ENCODE peak calls at places on chromosomes 5 and 9, in eight cellular contexts. One of them, this sample, is unnamed.

GRCh38 chr9:127176631-127177030 is 54.2 kb upstream of the ANGPTL2 start:
- DNase-seq in stimulated activated naive CD8-positive, alpha-beta T cell treated with anti-CD3 and anti-CD28 coated beads, Interleukin-15, Interleukin-2, amounts not matched to agents 100 U/mL and 50 U/mL, for 24 hours: no peak
- DNase-seq in fibroblast of pulmonary artery: no peak
- DNase-seq in WERI-Rb-1: no peak
- DNase-seq in Calu3: no peak
- DNase-seq in AG08396: no peak
- DNase-seq in Kasumi-1: no peak
- DNase-seq in stimulated activated CD4-positive, alpha-beta T cell treated with anti-CD3 and anti-CD28 coated beads, Interleukin-1b, Interleukin-23, amount 100 ng/mL, for 1 hour: no peak
- DNase-seq in this sample: no peak

GRCh38 chr5:127335381-127335780 is 44.8 kb downstream of the MEGF10 start:
- DNase-seq in stimulated activated naive CD8-positive, alpha-beta T cell treated with anti-CD3 and anti-CD28 coated beads, Interleukin-15, Interleukin-2, amounts not matched to agents 100 U/mL and 50 U/mL, for 24 hours: no peak
- DNase-seq in fibroblast of pulmonary artery: no peak
- DNase-seq in WERI-Rb-1: no peak
- DNase-seq in Calu3: no peak
- DNase-seq in AG08396: no peak
- DNase-seq in Kasumi-1: no peak
- DNase-seq in stimulated activated CD4-positive, alpha-beta T cell treated with anti-CD3 and anti-CD28 coated beads, Interleukin-1b, Interleukin-23, amount 100 ng/mL, for 1 hour: no peak
- DNase-seq in this sample: peak

GRCh38 chr5:57659889-57660288 is 177.3 kb upstream of the ACTBL2 start:
- DNase-seq in stimulated activated naive CD8-positive, alpha-beta T cell treated with anti-CD3 and anti-CD28 coated beads, Interleukin-15, Interleukin-2, amounts not matched to agents 100 U/mL and 50 U/mL, for 24 hours: no peak
- DNase-seq in fibroblast of pulmonary artery: no peak
- DNase-seq in WERI-Rb-1: no peak
- DNase-seq in Calu3: no peak
- DNase-seq in AG08396: no peak
- DNase-seq in Kasumi-1: no peak
- DNase-seq in stimulated activated CD4-positive, alpha-beta T cell treated with anti-CD3 and anti-CD28 coated beads, Interleukin-1b, Interleukin-23, amount 100 ng/mL, for 1 hour: no peak
- DNase-seq in this sample: no peak

GRCh38 chr9:137960496-137960895 is 82.9 kb downstream of the CACNA1B start:
- DNase-seq in stimulated activated naive CD8-positive, alpha-beta T cell treated with anti-CD3 and anti-CD28 coated beads, Interleukin-15, Interleukin-2, amounts not matched to agents 100 U/mL and 50 U/mL, for 24 hours: no peak
- DNase-seq in fibroblast of pulmonary artery: no peak
- DNase-seq in WERI-Rb-1: no peak
- DNase-seq in Calu3: no peak
- DNase-seq in AG08396: no peak
- DNase-seq in Kasumi-1: no peak
- DNase-seq in stimulated activated CD4-positive, alpha-beta T cell treated with anti-CD3 and anti-CD28 coated beads, Interleukin-1b, Interleukin-23, amount 100 ng/mL, for 1 hour: no peak
- DNase-seq in this sample: no peak

GRCh38 chr9:137444106-137444790 is 3.1 kb upstream of the ENTPD8 start:
- DNase-seq in stimulated activated naive CD8-positive, alpha-beta T cell treated with anti-CD3 and anti-CD28 coated beads, Interleukin-15, Interleukin-2, amounts not matched to agents 100 U/mL and 50 U/mL, for 24 hours: no peak
- DNase-seq in fibroblast of pulmonary artery: no peak
- DNase-seq in WERI-Rb-1: no peak
- DNase-seq in Calu3: no peak
- DNase-seq in AG08396: no peak
- DNase-seq in Kasumi-1: no peak
- DNase-seq in stimulated activated CD4-positive, alpha-beta T cell treated with anti-CD3 and anti-CD28 coated beads, Interleukin-1b, Interleukin-23, amount 100 ng/mL, for 1 hour: no peak
- DNase-seq in this sample: no peak

GRCh38 chr9:83379045-83379444 is 159.2 kb downstream of the FRMD3 start:
- DNase-seq in stimulated activated naive CD8-positive, alpha-beta T cell treated with anti-CD3 and anti-CD28 coated beads, Interleukin-15, Interleukin-2, amounts not matched to agents 100 U/mL and 50 U/mL, for 24 hours: no peak
- DNase-seq in fibroblast of pulmonary artery: no peak
- DNase-seq in WERI-Rb-1: no peak
- DNase-seq in Calu3: no peak
- DNase-seq in AG08396: no peak
- DNase-seq in Kasumi-1: no peak
- DNase-seq in stimulated activated CD4-positive, alpha-beta T cell treated with anti-CD3 and anti-CD28 coated beads, Interleukin-1b, Interleukin-23, amount 100 ng/mL, for 1 hour: no peak
- DNase-seq in this sample: no peak

GRCh38 chr9:133342083-133342406 is 5.9 kb downstream of the MED22 start:
- DNase-seq in stimulated activated naive CD8-positive, alpha-beta T cell treated with anti-CD3 and anti-CD28 coated beads, Interleukin-15, Interleukin-2, amounts not matched to agents 100 U/mL and 50 U/mL, for 24 hours: no peak
- DNase-seq in fibroblast of pulmonary artery: no peak
- DNase-seq in WERI-Rb-1: peak
- DNase-seq in Calu3: no peak
- DNase-seq in AG08396: no peak
- DNase-seq in Kasumi-1: no peak
- DNase-seq in stimulated activated CD4-positive, alpha-beta T cell treated with anti-CD3 and anti-CD28 coated beads, Interleukin-1b, Interleukin-23, amount 100 ng/mL, for 1 hour: no peak
- DNase-seq in this sample: no peak

GRCh38 chr9:105978336-105978735 is 284.0 kb downstream of the TMEM38B start:
- DNase-seq in stimulated activated naive CD8-positive, alpha-beta T cell treated with anti-CD3 and anti-CD28 coated beads, Interleukin-15, Interleukin-2, amounts not matched to agents 100 U/mL and 50 U/mL, for 24 hours: no peak
- DNase-seq in fibroblast of pulmonary artery: no peak
- DNase-seq in WERI-Rb-1: no peak
- DNase-seq in Calu3: no peak
- DNase-seq in AG08396: no peak
- DNase-seq in Kasumi-1: no peak
- DNase-seq in stimulated activated CD4-positive, alpha-beta T cell treated with anti-CD3 and anti-CD28 coated beads, Interleukin-1b, Interleukin-23, amount 100 ng/mL, for 1 hour: no peak
- DNase-seq in this sample: no peak

GRCh38 chr9:136751814-136752213 is 3.5 kb upstream of the LCN6 start:
- DNase-seq in stimulated activated naive CD8-positive, alpha-beta T cell treated with anti-CD3 and anti-CD28 coated beads, Interleukin-15, Interleukin-2, amounts not matched to agents 100 U/mL and 50 U/mL, for 24 hours: no peak
- DNase-seq in fibroblast of pulmonary artery: no peak
- DNase-seq in WERI-Rb-1: no peak
- DNase-seq in Calu3: no peak
- DNase-seq in AG08396: no peak
- DNase-seq in Kasumi-1: no peak
- DNase-seq in stimulated activated CD4-positive, alpha-beta T cell treated with anti-CD3 and anti-CD28 coated beads, Interleukin-1b, Interleukin-23, amount 100 ng/mL, for 1 hour: no peak
- DNase-seq in this sample: no peak

GRCh38 chr9:12133416-12133815 is 559.8 kb upstream of the TYRP1 start:
- DNase-seq in stimulated activated naive CD8-positive, alpha-beta T cell treated with anti-CD3 and anti-CD28 coated beads, Interleukin-15, Interleukin-2, amounts not matched to agents 100 U/mL and 50 U/mL, for 24 hours: no peak
- DNase-seq in fibroblast of pulmonary artery: peak
- DNase-seq in WERI-Rb-1: no peak
- DNase-seq in Calu3: no peak
- DNase-seq in AG08396: no peak
- DNase-seq in Kasumi-1: no peak
- DNase-seq in stimulated activated CD4-positive, alpha-beta T cell treated with anti-CD3 and anti-CD28 coated beads, Interleukin-1b, Interleukin-23, amount 100 ng/mL, for 1 hour: no peak
- DNase-seq in this sample: no peak

GRCh38 chr5:138241688-138242547 is 28.8 kb upstream of the CDC23 start:
- DNase-seq in stimulated activated naive CD8-positive, alpha-beta T cell treated with anti-CD3 and anti-CD28 coated beads, Interleukin-15, Interleukin-2, amounts not matched to agents 100 U/mL and 50 U/mL, for 24 hours: no peak
- DNase-seq in fibroblast of pulmonary artery: peak
- DNase-seq in WERI-Rb-1: peak
- DNase-seq in Calu3: peak
- DNase-seq in AG08396: peak
- DNase-seq in Kasumi-1: peak
- DNase-seq in stimulated activated CD4-positive, alpha-beta T cell treated with anti-CD3 and anti-CD28 coated beads, Interleukin-1b, Interleukin-23, amount 100 ng/mL, for 1 hour: no peak
- DNase-seq in this sample: no peak

GRCh38 chr5:17305964-17306725 is 88.7 kb downstream of the BASP1 start:
- DNase-seq in stimulated activated naive CD8-positive, alpha-beta T cell treated with anti-CD3 and anti-CD28 coated beads, Interleukin-15, Interleukin-2, amounts not matched to agents 100 U/mL and 50 U/mL, for 24 hours: no peak
- DNase-seq in fibroblast of pulmonary artery: peak
- DNase-seq in WERI-Rb-1: no peak
- DNase-seq in Calu3: peak
- DNase-seq in AG08396: no peak
- DNase-seq in Kasumi-1: no peak
- DNase-seq in stimulated activated CD4-positive, alpha-beta T cell treated with anti-CD3 and anti-CD28 coated beads, Interleukin-1b, Interleukin-23, amount 100 ng/mL, for 1 hour: no peak
- DNase-seq in this sample: no peak

GRCh38 chr5:44885903-44886302 is 77.2 kb downstream of the MRPS30 start:
- DNase-seq in stimulated activated naive CD8-positive, alpha-beta T cell treated with anti-CD3 and anti-CD28 coated beads, Interleukin-15, Interleukin-2, amounts not matched to agents 100 U/mL and 50 U/mL, for 24 hours: no peak
- DNase-seq in fibroblast of pulmonary artery: no peak
- DNase-seq in WERI-Rb-1: no peak
- DNase-seq in Calu3: no peak
- DNase-seq in AG08396: peak
- DNase-seq in Kasumi-1: no peak
- DNase-seq in stimulated activated CD4-positive, alpha-beta T cell treated with anti-CD3 and anti-CD28 coated beads, Interleukin-1b, Interleukin-23, amount 100 ng/mL, for 1 hour: no peak
- DNase-seq in this sample: no peak

GRCh38 chr9:88322906-88323566 is 65.2 kb upstream of the SPIN1 start:
- DNase-seq in stimulated activated naive CD8-positive, alpha-beta T cell treated with anti-CD3 and anti-CD28 coated beads, Interleukin-15, Interleukin-2, amounts not matched to agents 100 U/mL and 50 U/mL, for 24 hours: peak
- DNase-seq in fibroblast of pulmonary artery: peak
- DNase-seq in WERI-Rb-1: no peak
- DNase-seq in Calu3: no peak
- DNase-seq in AG08396: no peak
- DNase-seq in Kasumi-1: peak
- DNase-seq in stimulated activated CD4-positive, alpha-beta T cell treated with anti-CD3 and anti-CD28 coated beads, Interleukin-1b, Interleukin-23, amount 100 ng/mL, for 1 hour: no peak
- DNase-seq in this sample: no peak

GRCh38 chr9:99491408-99492259 is 269.6 kb downstream of the SEC61B start:
- DNase-seq in stimulated activated naive CD8-positive, alpha-beta T cell treated with anti-CD3 and anti-CD28 coated beads, Interleukin-15, Interleukin-2, amounts not matched to agents 100 U/mL and 50 U/mL, for 24 hours: no peak
- DNase-seq in fibroblast of pulmonary artery: no peak
- DNase-seq in WERI-Rb-1: no peak
- DNase-seq in Calu3: no peak
- DNase-seq in AG08396: peak
- DNase-seq in Kasumi-1: peak
- DNase-seq in stimulated activated CD4-positive, alpha-beta T cell treated with anti-CD3 and anti-CD28 coated beads, Interleukin-1b, Interleukin-23, amount 100 ng/mL, for 1 hour: no peak
- DNase-seq in this sample: no peak

GRCh38 chr9:28942941-28943340 is 1369.7 kb upstream of the C9orf72 start:
- DNase-seq in stimulated activated naive CD8-positive, alpha-beta T cell treated with anti-CD3 and anti-CD28 coated beads, Interleukin-15, Interleukin-2, amounts not matched to agents 100 U/mL and 50 U/mL, for 24 hours: no peak
- DNase-seq in fibroblast of pulmonary artery: no peak
- DNase-seq in WERI-Rb-1: no peak
- DNase-seq in Calu3: no peak
- DNase-seq in AG08396: no peak
- DNase-seq in Kasumi-1: no peak
- DNase-seq in stimulated activated CD4-positive, alpha-beta T cell treated with anti-CD3 and anti-CD28 coated beads, Interleukin-1b, Interleukin-23, amount 100 ng/mL, for 1 hour: no peak
- DNase-seq in this sample: no peak

GRCh38 chr5:42989198-42989597 is 50.9 kb downstream of the ANXA2R start:
- DNase-seq in stimulated activated naive CD8-positive, alpha-beta T cell treated with anti-CD3 and anti-CD28 coated beads, Interleukin-15, Interleukin-2, amounts not matched to agents 100 U/mL and 50 U/mL, for 24 hours: no peak
- DNase-seq in fibroblast of pulmonary artery: no peak
- DNase-seq in WERI-Rb-1: no peak
- DNase-seq in Calu3: no peak
- DNase-seq in AG08396: no peak
- DNase-seq in Kasumi-1: no peak
- DNase-seq in stimulated activated CD4-positive, alpha-beta T cell treated with anti-CD3 and anti-CD28 coated beads, Interleukin-1b, Interleukin-23, amount 100 ng/mL, for 1 hour: no peak
- DNase-seq in this sample: no peak

GRCh38 chr5:1177826-1178528 is 23.4 kb upstream of the SLC6A19 start:
- DNase-seq in stimulated activated naive CD8-positive, alpha-beta T cell treated with anti-CD3 and anti-CD28 coated beads, Interleukin-15, Interleukin-2, amounts not matched to agents 100 U/mL and 50 U/mL, for 24 hours: no peak
- DNase-seq in fibroblast of pulmonary artery: no peak
- DNase-seq in WERI-Rb-1: no peak
- DNase-seq in Calu3: no peak
- DNase-seq in AG08396: no peak
- DNase-seq in Kasumi-1: no peak
- DNase-seq in stimulated activated CD4-positive, alpha-beta T cell treated with anti-CD3 and anti-CD28 coated beads, Interleukin-1b, Interleukin-23, amount 100 ng/mL, for 1 hour: no peak
- DNase-seq in this sample: no peak

GRCh38 chr5:96977228-96977627 is 41.3 kb downstream of the LNPEP start:
- DNase-seq in stimulated activated naive CD8-positive, alpha-beta T cell treated with anti-CD3 and anti-CD28 coated beads, Interleukin-15, Interleukin-2, amounts not matched to agents 100 U/mL and 50 U/mL, for 24 hours: no peak
- DNase-seq in fibroblast of pulmonary artery: no peak
- DNase-seq in WERI-Rb-1: no peak
- DNase-seq in Calu3: no peak
- DNase-seq in AG08396: no peak
- DNase-seq in Kasumi-1: no peak
- DNase-seq in stimulated activated CD4-positive, alpha-beta T cell treated with anti-CD3 and anti-CD28 coated beads, Interleukin-1b, Interleukin-23, amount 100 ng/mL, for 1 hour: no peak
- DNase-seq in this sample: no peak

GRCh38 chr5:151470440-151470839 is 23.0 kb downstream of the SLC36A1 start:
- DNase-seq in stimulated activated naive CD8-positive, alpha-beta T cell treated with anti-CD3 and anti-CD28 coated beads, Interleukin-15, Interleukin-2, amounts not matched to agents 100 U/mL and 50 U/mL, for 24 hours: no peak
- DNase-seq in fibroblast of pulmonary artery: no peak
- DNase-seq in WERI-Rb-1: no peak
- DNase-seq in Calu3: no peak
- DNase-seq in AG08396: no peak
- DNase-seq in Kasumi-1: no peak
- DNase-seq in stimulated activated CD4-positive, alpha-beta T cell treated with anti-CD3 and anti-CD28 coated beads, Interleukin-1b, Interleukin-23, amount 100 ng/mL, for 1 hour: no peak
- DNase-seq in this sample: no peak

GRCh38 chr5:78504726-78505431 is 143.7 kb downstream of the LHFPL2 start:
- DNase-seq in stimulated activated naive CD8-positive, alpha-beta T cell treated with anti-CD3 and anti-CD28 coated beads, Interleukin-15, Interleukin-2, amounts not matched to agents 100 U/mL and 50 U/mL, for 24 hours: no peak
- DNase-seq in fibroblast of pulmonary artery: peak
- DNase-seq in WERI-Rb-1: no peak
- DNase-seq in Calu3: peak
- DNase-seq in AG08396: peak
- DNase-seq in Kasumi-1: no peak
- DNase-seq in stimulated activated CD4-positive, alpha-beta T cell treated with anti-CD3 and anti-CD28 coated beads, Interleukin-1b, Interleukin-23, amount 100 ng/mL, for 1 hour: no peak
- DNase-seq in this sample: no peak

GRCh38 chr5:79517601-79518000 is 3.7 kb upstream of the HOMER1 start:
- DNase-seq in stimulated activated naive CD8-positive, alpha-beta T cell treated with anti-CD3 and anti-CD28 coated beads, Interleukin-15, Interleukin-2, amounts not matched to agents 100 U/mL and 50 U/mL, for 24 hours: no peak
- DNase-seq in fibroblast of pulmonary artery: no peak
- DNase-seq in WERI-Rb-1: no peak
- DNase-seq in Calu3: no peak
- DNase-seq in AG08396: no peak
- DNase-seq in Kasumi-1: no peak
- DNase-seq in stimulated activated CD4-positive, alpha-beta T cell treated with anti-CD3 and anti-CD28 coated beads, Interleukin-1b, Interleukin-23, amount 100 ng/mL, for 1 hour: no peak
- DNase-seq in this sample: no peak

GRCh38 chr5:149675467-149676201 is 54.5 kb upstream of the PPARGC1B start:
- DNase-seq in stimulated activated naive CD8-positive, alpha-beta T cell treated with anti-CD3 and anti-CD28 coated beads, Interleukin-15, Interleukin-2, amounts not matched to agents 100 U/mL and 50 U/mL, for 24 hours: no peak
- DNase-seq in fibroblast of pulmonary artery: peak
- DNase-seq in WERI-Rb-1: no peak
- DNase-seq in Calu3: peak
- DNase-seq in AG08396: no peak
- DNase-seq in Kasumi-1: no peak
- DNase-seq in stimulated activated CD4-positive, alpha-beta T cell treated with anti-CD3 and anti-CD28 coated beads, Interleukin-1b, Interleukin-23, amount 100 ng/mL, for 1 hour: no peak
- DNase-seq in this sample: no peak

GRCh38 chr5:131423056-131423455 is 159.2 kb downstream of the CDC42SE2 start:
- DNase-seq in stimulated activated naive CD8-positive, alpha-beta T cell treated with anti-CD3 and anti-CD28 coated beads, Interleukin-15, Interleukin-2, amounts not matched to agents 100 U/mL and 50 U/mL, for 24 hours: no peak
- DNase-seq in fibroblast of pulmonary artery: peak
- DNase-seq in WERI-Rb-1: no peak
- DNase-seq in Calu3: no peak
- DNase-seq in AG08396: peak
- DNase-seq in Kasumi-1: peak
- DNase-seq in stimulated activated CD4-positive, alpha-beta T cell treated with anti-CD3 and anti-CD28 coated beads, Interleukin-1b, Interleukin-23, amount 100 ng/mL, for 1 hour: no peak
- DNase-seq in this sample: no peak

GRCh38 chr9:82810902-82811301 is 252.0 kb downstream of the RASEF start:
- DNase-seq in stimulated activated naive CD8-positive, alpha-beta T cell treated with anti-CD3 and anti-CD28 coated beads, Interleukin-15, Interleukin-2, amounts not matched to agents 100 U/mL and 50 U/mL, for 24 hours: no peak
- DNase-seq in fibroblast of pulmonary artery: peak
- DNase-seq in WERI-Rb-1: no peak
- DNase-seq in Calu3: peak
- DNase-seq in AG08396: no peak
- DNase-seq in Kasumi-1: no peak
- DNase-seq in stimulated activated CD4-positive, alpha-beta T cell treated with anti-CD3 and anti-CD28 coated beads, Interleukin-1b, Interleukin-23, amount 100 ng/mL, for 1 hour: no peak
- DNase-seq in this sample: no peak

GRCh38 chr5:10199700-10200099 is 50.0 kb downstream of the ATPSCKMT start:
- DNase-seq in stimulated activated naive CD8-positive, alpha-beta T cell treated with anti-CD3 and anti-CD28 coated beads, Interleukin-15, Interleukin-2, amounts not matched to agents 100 U/mL and 50 U/mL, for 24 hours: no peak
- DNase-seq in fibroblast of pulmonary artery: no peak
- DNase-seq in WERI-Rb-1: no peak
- DNase-seq in Calu3: no peak
- DNase-seq in AG08396: no peak
- DNase-seq in Kasumi-1: no peak
- DNase-seq in stimulated activated CD4-positive, alpha-beta T cell treated with anti-CD3 and anti-CD28 coated beads, Interleukin-1b, Interleukin-23, amount 100 ng/mL, for 1 hour: no peak
- DNase-seq in this sample: no peak

GRCh38 chr5:71955718-71956117 is 151.6 kb upstream of the MAP1B start:
- DNase-seq in stimulated activated naive CD8-positive, alpha-beta T cell treated with anti-CD3 and anti-CD28 coated beads, Interleukin-15, Interleukin-2, amounts not matched to agents 100 U/mL and 50 U/mL, for 24 hours: no peak
- DNase-seq in fibroblast of pulmonary artery: peak
- DNase-seq in WERI-Rb-1: no peak
- DNase-seq in Calu3: peak
- DNase-seq in AG08396: no peak
- DNase-seq in Kasumi-1: no peak
- DNase-seq in stimulated activated CD4-positive, alpha-beta T cell treated with anti-CD3 and anti-CD28 coated beads, Interleukin-1b, Interleukin-23, amount 100 ng/mL, for 1 hour: no peak
- DNase-seq in this sample: no peak

GRCh38 chr5:150544606-150545219 is 36.8 kb downstream of the NDST1 start:
- DNase-seq in stimulated activated naive CD8-positive, alpha-beta T cell treated with anti-CD3 and anti-CD28 coated beads, Interleukin-15, Interleukin-2, amounts not matched to agents 100 U/mL and 50 U/mL, for 24 hours: peak
- DNase-seq in fibroblast of pulmonary artery: peak
- DNase-seq in WERI-Rb-1: peak
- DNase-seq in Calu3: peak
- DNase-seq in AG08396: peak
- DNase-seq in Kasumi-1: peak
- DNase-seq in stimulated activated CD4-positive, alpha-beta T cell treated with anti-CD3 and anti-CD28 coated beads, Interleukin-1b, Interleukin-23, amount 100 ng/mL, for 1 hour: peak
- DNase-seq in this sample: peak

GRCh38 chr5:148702019-148702596 is 47.8 kb upstream of the HTR4 start:
- DNase-seq in stimulated activated naive CD8-positive, alpha-beta T cell treated with anti-CD3 and anti-CD28 coated beads, Interleukin-15, Interleukin-2, amounts not matched to agents 100 U/mL and 50 U/mL, for 24 hours: no peak
- DNase-seq in fibroblast of pulmonary artery: no peak
- DNase-seq in WERI-Rb-1: no peak
- DNase-seq in Calu3: no peak
- DNase-seq in AG08396: no peak
- DNase-seq in Kasumi-1: no peak
- DNase-seq in stimulated activated CD4-positive, alpha-beta T cell treated with anti-CD3 and anti-CD28 coated beads, Interleukin-1b, Interleukin-23, amount 100 ng/mL, for 1 hour: no peak
- DNase-seq in this sample: no peak

GRCh38 chr5:40333459-40334241 is 346.1 kb upstream of the PTGER4 start:
- DNase-seq in stimulated activated naive CD8-positive, alpha-beta T cell treated with anti-CD3 and anti-CD28 coated beads, Interleukin-15, Interleukin-2, amounts not matched to agents 100 U/mL and 50 U/mL, for 24 hours: no peak
- DNase-seq in fibroblast of pulmonary artery: peak
- DNase-seq in WERI-Rb-1: no peak
- DNase-seq in Calu3: no peak
- DNase-seq in AG08396: peak
- DNase-seq in Kasumi-1: no peak
- DNase-seq in stimulated activated CD4-positive, alpha-beta T cell treated with anti-CD3 and anti-CD28 coated beads, Interleukin-1b, Interleukin-23, amount 100 ng/mL, for 1 hour: no peak
- DNase-seq in this sample: no peak

GRCh38 chr5:151708126-151708525 is 21.4 kb upstream of the SPARC start:
- DNase-seq in stimulated activated naive CD8-positive, alpha-beta T cell treated with anti-CD3 and anti-CD28 coated beads, Interleukin-15, Interleukin-2, amounts not matched to agents 100 U/mL and 50 U/mL, for 24 hours: no peak
- DNase-seq in fibroblast of pulmonary artery: no peak
- DNase-seq in WERI-Rb-1: no peak
- DNase-seq in Calu3: no peak
- DNase-seq in AG08396: no peak
- DNase-seq in Kasumi-1: no peak
- DNase-seq in stimulated activated CD4-positive, alpha-beta T cell treated with anti-CD3 and anti-CD28 coated beads, Interleukin-1b, Interleukin-23, amount 100 ng/mL, for 1 hour: no peak
- DNase-seq in this sample: no peak

GRCh38 chr9:6632516-6633328 is 12.8 kb downstream of the GLDC start:
- DNase-seq in stimulated activated naive CD8-positive, alpha-beta T cell treated with anti-CD3 and anti-CD28 coated beads, Interleukin-15, Interleukin-2, amounts not matched to agents 100 U/mL and 50 U/mL, for 24 hours: no peak
- DNase-seq in fibroblast of pulmonary artery: no peak
- DNase-seq in WERI-Rb-1: peak
- DNase-seq in Calu3: peak
- DNase-seq in AG08396: no peak
- DNase-seq in Kasumi-1: no peak
- DNase-seq in stimulated activated CD4-positive, alpha-beta T cell treated with anti-CD3 and anti-CD28 coated beads, Interleukin-1b, Interleukin-23, amount 100 ng/mL, for 1 hour: no peak
- DNase-seq in this sample: no peak

GRCh38 chr5:111699324-111699723 is 57.7 kb downstream of the NREP start:
- DNase-seq in stimulated activated naive CD8-positive, alpha-beta T cell treated with anti-CD3 and anti-CD28 coated beads, Interleukin-15, Interleukin-2, amounts not matched to agents 100 U/mL and 50 U/mL, for 24 hours: no peak
- DNase-seq in fibroblast of pulmonary artery: no peak
- DNase-seq in WERI-Rb-1: no peak
- DNase-seq in Calu3: no peak
- DNase-seq in AG08396: no peak
- DNase-seq in Kasumi-1: no peak
- DNase-seq in stimulated activated CD4-positive, alpha-beta T cell treated with anti-CD3 and anti-CD28 coated beads, Interleukin-1b, Interleukin-23, amount 100 ng/mL, for 1 hour: no peak
- DNase-seq in this sample: no peak

GRCh38 chr5:93378073-93378472 is 202.9 kb downstream of the NR2F1-AS1 start:
- DNase-seq in stimulated activated naive CD8-positive, alpha-beta T cell treated with anti-CD3 and anti-CD28 coated beads, Interleukin-15, Interleukin-2, amounts not matched to agents 100 U/mL and 50 U/mL, for 24 hours: no peak
- DNase-seq in fibroblast of pulmonary artery: peak
- DNase-seq in WERI-Rb-1: no peak
- DNase-seq in Calu3: no peak
- DNase-seq in AG08396: peak
- DNase-seq in Kasumi-1: no peak
- DNase-seq in stimulated activated CD4-positive, alpha-beta T cell treated with anti-CD3 and anti-CD28 coated beads, Interleukin-1b, Interleukin-23, amount 100 ng/mL, for 1 hour: no peak
- DNase-seq in this sample: no peak

This sample was measured in NCI-H2227 treated with DMSO at 0.1 percent for 48 hours.